ENCODE peak calls at places on chromosomes 7 and 10, in nine cellular contexts. J, P, C, V, Y, L, K, S and H are unnamed samples.
A peak's percentile ranks its signal among the peaks of the same experiment; 100 is the strongest.

GRCh38 chr10:17430647-17431355 is 23.6 kb downstream of the ST8SIA6 start:
- DNase-seq in J (peak; percentile 59), P (peak; percentile 44), C (peak; percentile 59), V (peak; percentile 88), Y (peak; percentile 21), L (peak; percentile 63), K (peak; percentile 74), S (peak; percentile 72), H (peak; percentile 75)

GRCh38 chr7:46908770-46909169 is 673.1 kb downstream of the TNS3 start:
- DNase-seq in J (no peak), P (no peak), C (no peak), V (peak; percentile 89), Y (peak; percentile 74), L (peak; percentile 91), K (peak; percentile 93), S (no peak), H (peak; percentile 93)

GRCh38 chr7:136877990-136878389 is 9.5 kb downstream of the CHRM2 start:
- DNase-seq in J (no peak), P (no peak), C (no peak), V (no peak), Y (no peak), L (no peak), K (no peak), S (no peak), H (no peak)

GRCh38 chr10:112160834-112161233 is 22.7 kb downstream of the GPAM start:
- DNase-seq in J (no peak), P (no peak), C (no peak), V (no peak), Y (no peak), L (no peak), K (no peak), S (no peak), H (no peak)

GRCh38 chr10:123027861-123028260 is 19.1 kb downstream of the ACADSB start:
- DNase-seq in J (no peak), P (no peak), C (no peak), V (no peak), Y (no peak), L (peak; percentile 8), K (no peak), S (no peak), H (peak; percentile 29)

GRCh38 chr10:35379226-35380137 is 43.2 kb downstream of the CCNY start:
- DNase-seq in J (no peak), P (peak; percentile 29), C (peak; percentile 50), V (peak; percentile 92), Y (peak; percentile 88), L (peak; percentile 73), K (no peak), S (no peak), H (peak; percentile 56)

GRCh38 chr10:103967433-103968142 is 648 bp downstream of the SLK start:
- DNase-seq in J (peak; percentile 79), P (peak; percentile 13), C (no peak), V (peak; percentile 32), Y (no peak), L (peak; percentile 25), K (no peak), S (peak; percentile 32), H (peak; percentile 24)

GRCh38 chr10:48910557-48910956 is 29.1 kb downstream of the LRRC18 start:
- DNase-seq in J (no peak), P (no peak), C (no peak), V (no peak), Y (no peak), L (no peak), K (no peak), S (no peak), H (no peak)

GRCh38 chr7:92833024-92833765 is 3.2 kb downstream of the CDK6 start:
- DNase-seq in J (peak; percentile 87), P (peak; percentile 73), C (peak; percentile 85), V (peak; percentile 83), Y (no peak), L (peak; percentile 73), K (no peak), S (peak; percentile 93), H (peak; percentile 76)

GRCh38 chr7:151245360-151246160 is 2.9 kb downstream of the SMARCD3 start:
- DNase-seq in J (peak; percentile 95), P (peak; percentile 52), C (no peak), V (peak; percentile 33), Y (no peak), L (no peak), K (no peak), S (peak; percentile 47), H (no peak)

GRCh38 chr10:10579709-10580108 is 438.0 kb upstream of the CELF2 start:
- DNase-seq in J (no peak), P (no peak), C (no peak), V (peak; percentile 59), Y (no peak), L (no peak), K (no peak), S (no peak), H (no peak)

GRCh38 chr7:127889677-127890076 is 141.6 kb downstream of the LRRC4 start:
- DNase-seq in J (no peak), P (no peak), C (no peak), V (no peak), Y (no peak), L (no peak), K (no peak), S (no peak), H (no peak)

GRCh38 chr10:119543814-119544642 is 1.5 kb upstream of the RGS10 start:
- DNase-seq in J (peak; percentile 74), P (no peak), C (no peak), V (peak; percentile 6), Y (no peak), L (peak; percentile 21), K (no peak), S (no peak), H (peak; percentile 78)

GRCh38 chr10:15167411-15168295 is 840 bp downstream of the NMT2 start:
- DNase-seq in J (peak; percentile 87), P (peak; percentile 26), C (peak; percentile 46), V (peak; percentile 49), Y (no peak), L (peak; percentile 55), K (no peak), S (peak; percentile 56), H (peak; percentile 44)

GRCh38 chr7:13822678-13823077 is 166.8 kb downstream of the ETV1 start:
- DNase-seq in J (no peak), P (no peak), C (no peak), V (no peak), Y (no peak), L (peak; percentile 65), K (no peak), S (no peak), H (no peak)

GRCh38 chr10:98010939-98011685 is 19.3 kb downstream of the CRTAC1 start:
- DNase-seq in J (no peak), P (no peak), C (no peak), V (no peak), Y (no peak), L (no peak), K (no peak), S (no peak), H (no peak)

GRCh38 chr10:98001736-98002135 is 28.7 kb downstream of the CRTAC1 start:
- DNase-seq in J (no peak), P (no peak), C (no peak), V (no peak), Y (no peak), L (no peak), K (no peak), S (no peak), H (no peak)

GRCh38 chr10:98000346-98000745 is 30.1 kb downstream of the CRTAC1 start:
- DNase-seq in J (no peak), P (no peak), C (no peak), V (no peak), Y (no peak), L (no peak), K (no peak), S (no peak), H (no peak)

DNA sequence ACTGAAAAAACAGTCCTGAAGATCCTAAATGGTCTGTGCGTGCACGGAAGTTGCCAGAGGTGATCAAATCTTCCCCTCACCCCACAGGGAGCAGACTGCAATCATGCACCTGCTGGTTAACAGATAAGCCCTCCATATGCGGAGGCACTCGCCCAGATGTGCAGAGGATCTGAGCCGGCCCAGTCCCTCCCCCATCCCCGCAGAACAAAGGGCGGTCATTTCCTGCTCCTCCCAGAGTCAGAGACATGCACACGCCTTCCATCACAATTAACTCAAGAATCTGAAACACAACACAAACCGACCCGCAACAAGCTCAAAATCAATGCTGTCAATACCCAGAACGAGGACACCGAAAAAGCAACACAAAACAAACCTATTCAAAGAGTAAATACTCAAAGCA is 24.2 kb downstream of the CRTAC1 start:
- DNase-seq in J (peak; percentile 66), P (no peak), C (no peak), V (no peak), Y (no peak), L (no peak), K (no peak), S (peak; percentile 39), H (no peak)
- H3K4me3 ChIP-seq in J (peak overlapping the region; percentile 11), P (no peak overlapping the region), C (no peak overlapping the region), V (no peak overlapping the region), Y (no peak overlapping the region), L (no peak overlapping the region), K (no peak overlapping the region), S (no peak overlapping the region), H (no peak overlapping the region)

DNA sequence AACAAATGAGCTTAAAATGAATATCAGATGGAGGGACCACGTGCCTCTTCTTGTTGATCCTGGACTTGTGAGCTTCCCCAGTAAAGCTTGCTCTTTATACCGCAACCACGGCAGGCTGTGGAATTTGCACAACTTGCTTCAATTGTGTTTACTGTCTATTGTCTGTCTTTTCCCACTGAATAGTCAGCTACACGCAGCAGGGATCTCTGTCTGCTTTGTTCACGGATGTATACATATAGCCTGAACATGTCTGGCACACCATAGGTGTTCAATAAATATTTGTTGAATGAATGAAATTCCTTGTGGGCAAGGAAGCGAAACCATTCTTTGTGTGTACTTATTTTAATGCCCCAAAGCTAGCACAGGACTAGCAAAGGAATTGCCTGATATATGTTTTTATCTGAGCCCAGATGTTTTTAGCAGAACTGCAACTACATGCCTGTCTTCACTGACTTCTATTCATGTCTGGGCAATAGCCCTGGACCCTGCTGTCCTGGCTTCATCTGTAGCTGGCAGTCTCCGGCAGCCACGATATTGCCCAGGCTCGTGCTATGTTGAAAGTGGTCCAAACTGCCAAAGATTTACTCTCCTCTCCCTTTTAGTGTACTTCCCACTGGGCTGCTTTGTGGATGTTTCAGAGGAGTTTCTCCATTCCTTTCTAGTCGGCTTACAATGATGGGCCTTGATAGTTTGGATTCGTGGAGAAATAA is 29.9 kb upstream of the IFRD1 start:
- DNase-seq in J (no peak), P (no peak), C (no peak), V (peak; percentile 37), Y (no peak), L (peak; percentile 46), K (peak; percentile 86), S (no peak), H (peak; percentile 75)
- H3K4me3 ChIP-seq in J (no peak overlapping the region), P (no peak overlapping the region), C (no peak overlapping the region), V (no peak overlapping the region), Y (no peak overlapping the region), L (no peak overlapping the region), K (peak overlapping the region; percentile 9), S (no peak overlapping the region), H (peak overlapping the region; percentile 41)

GRCh38 chr7:50793947-50794570 is 11.4 kb upstream of the GRB10 start:
- DNase-seq in J (peak; percentile 22), P (no peak), C (no peak), V (no peak), Y (no peak), L (no peak), K (no peak), S (no peak), H (no peak)
- H3K4me3 ChIP-seq in J (peak overlapping the region; percentile 52), P (no peak overlapping the region), C (peak overlapping the region; percentile 81), V (peak overlapping the region; percentile 60), Y (peak overlapping the region; percentile 51), L (peak overlapping the region; percentile 39), K (peak overlapping the region; percentile 57), S (peak overlapping the region; percentile 62), H (peak overlapping the region; percentile 60)

GRCh38 chr7:63899691-63900393 is 98.8 kb upstream of the ZNF722 start:
- DNase-seq in J (no peak), P (peak; percentile 81), C (peak; percentile 85), V (no peak), Y (no peak), L (no peak), K (no peak), S (peak; percentile 29), H (no peak)

GRCh38 chr7:63900394-63901203 is 98.0 kb upstream of the ZNF722 start:
- DNase-seq in J (no peak), P (peak; percentile 91), C (peak; percentile 93), V (no peak), Y (no peak), L (no peak), K (no peak), S (peak; percentile 67), H (peak; percentile 3)
- H3K4me3 ChIP-seq in J (no peak overlapping the region), P (peak overlapping the region; percentile 84), C (peak overlapping the region; percentile 84), V (no peak overlapping the region), Y (no peak overlapping the region), L (no peak overlapping the region), K (no peak overlapping the region), S (peak overlapping the region; percentile 66), H (no peak overlapping the region)